ENCODE peak calls at places on chromosomes 12 and 14, in four cellular contexts. J, M, F and W are unnamed samples.
A peak's percentile ranks its signal among the peaks of the same experiment; 100 is the strongest.

GRCh38 chr12:27014085-27014858 is at the start of gene TM7SF3:
- DNase-seq in J (peak; percentile 100), M (peak; percentile 84), F (peak; percentile 98), W (no peak)

GRCh38 chr12:91127751-91128150 is 16.5 kb upstream of the LUM start:
- DNase-seq in J (no peak), M (peak; percentile 83), F (no peak), W (no peak)

GRCh38 chr12:93197067-93197593 is 180.6 kb upstream of the NUDT4 start:
- DNase-seq in J (no peak), M (peak; percentile 77), F (no peak), W (no peak)

GRCh38 chr14:76836029-76836630 is 9.9 kb downstream of the LRRC74A start:
- DNase-seq in J (no peak), M (no peak), F (no peak), W (no peak)

GRCh38 chr12:27331927-27332324 is 710 bp upstream of the BMAL2 start:
- DNase-seq in J (no peak), M (peak; percentile 32), F (peak; percentile 54), W (no peak)

GRCh38 chr12:88325076-88325827 is 183.1 kb downstream of the TMTC3 start:
- DNase-seq in J (no peak), M (peak; percentile 92), F (no peak), W (no peak)

GRCh38 chr12:120496353-120497340 is 734 bp downstream of the DYNLL1 start:
- DNase-seq in J (peak; percentile 13), M (peak; percentile 50), F (peak; percentile 75), W (no peak)

GRCh38 chr14:69845787-69846186 is 33.4 kb upstream of the SMOC1 start:
- DNase-seq in J (no peak), M (peak; percentile 5), F (no peak), W (no peak)

GRCh38 chr14:44428239-44428924 is 78.7 kb downstream of the FSCB start:
- DNase-seq in J (no peak), M (no peak), F (peak; percentile 67), W (no peak)

GRCh38 chr12:98935847-98936246 is 290.8 kb downstream of the APAF1 start:
- DNase-seq in J (no peak), M (no peak), F (peak; percentile 24), W (no peak)

GRCh38 chr12:55716582-55717396 is 943 bp downstream of the BLOC1S1 start:
- DNase-seq in J (no peak), M (peak; percentile 50), F (no peak), W (no peak)

GRCh38 chr14:76191297-76191696 is 39.6 kb downstream of the GPATCH2L start:
- DNase-seq in J (no peak), M (no peak), F (peak; percentile 11), W (no peak)

GRCh38 chr14:65377576-65377975 is 35.0 kb upstream of the FUT8 start:
- DNase-seq in J (no peak), M (no peak), F (peak; percentile 22), W (no peak)

GRCh38 chr12:54251667-54252284 is 28.1 kb downstream of the CBX5 start:
- DNase-seq in J (no peak), M (peak; percentile 51), F (peak; percentile 78), W (no peak)

GRCh38 chr12:116962197-116962596 is 51.4 kb downstream of the FBXW8 start:
- DNase-seq in J (no peak), M (no peak), F (no peak), W (no peak)

GRCh38 chr14:88605594-88605993 is 42.8 kb downstream of the ZC3H14 start:
- DNase-seq in J (no peak), M (no peak), F (no peak), W (no peak)

GRCh38 chr14:52769889-52770288 is 21.5 kb downstream of the GNPNAT1 start:
- DNase-seq in J (no peak), M (no peak), F (no peak), W (no peak)

GRCh38 chr12:99529966-99530365 is 117.6 kb upstream of the GARIN6 start:
- DNase-seq in J (no peak), M (peak; percentile 89), F (no peak), W (no peak)

GRCh38 chr14:102738373-102739189 is 38.7 kb upstream of the TRAF3 start:
- DNase-seq in J (no peak), M (no peak), F (no peak), W (no peak)

GRCh38 chr12:4214912-4215861 is 58.4 kb upstream of the CCND2 start:
- DNase-seq in J (peak; percentile 8), M (peak; percentile 9), F (peak; percentile 97), W (no peak)

GRCh38 chr12:28021704-28022103 is 49.2 kb upstream of the PTHLH start:
- DNase-seq in J (no peak), M (no peak), F (no peak), W (no peak)

GRCh38 chr12:19199322-19199721 is 69.8 kb downstream of the PLEKHA5 start:
- DNase-seq in J (no peak), M (no peak), F (no peak), W (no peak)

GRCh38 chr12:2076196-2076570 is 23.4 kb downstream of the CACNA1C start:
- DNase-seq in J (no peak), M (no peak), F (no peak), W (no peak)

GRCh38 chr12:66716522-66716921 is 37.6 kb upstream of the GRIP1 start:
- DNase-seq in J (no peak), M (no peak), F (no peak), W (no peak)

GRCh38 chr12:106328735-106329134 is 26.2 kb downstream of the TCP11L2 start:
- DNase-seq in J (no peak), M (no peak), F (no peak), W (no peak)

GRCh38 chr12:14138495-14138894 is 157.1 kb upstream of the GRIN2B start:
- DNase-seq in J (peak; percentile 41), M (no peak), F (peak; percentile 3), W (no peak)

GRCh38 chr14:49770212-49770817 is 2.4 kb downstream of the KLHDC2 start:
- DNase-seq in J (no peak), M (peak; percentile 26), F (no peak), W (no peak)

GRCh38 chr14:72577521-72577920 is 316.4 kb downstream of the DPF3 start:
- DNase-seq in J (no peak), M (no peak), F (no peak), W (no peak)

GRCh38 chr12:31590730-31591307 is at the start of gene DENND5B:
- DNase-seq in J (peak; percentile 91), M (peak; percentile 63), F (peak; percentile 72), W (no peak)

GRCh38 chr12:85448031-85448430 is 168.0 kb downstream of the ALX1 start:
- DNase-seq in J (no peak), M (no peak), F (peak; percentile 41), W (no peak)

GRCh38 chr12:43586646-43587245 is 34.7 kb upstream of the ADAMTS20 start:
- DNase-seq in J (no peak), M (no peak), F (no peak), W (no peak)

GRCh38 chr12:54412786-54413185 is 6.3 kb downstream of the ITGA5 start:
- DNase-seq in J (no peak), M (no peak), F (no peak), W (no peak)

GRCh38 chr14:99541677-99542470 is 60.7 kb downstream of the CCNK start:
- DNase-seq in J (no peak), M (peak; percentile 28), F (peak; percentile 57), W (no peak)

GRCh38 chr14:72560856-72561493 is 332.9 kb downstream of the DPF3 start:
- DNase-seq in J (no peak), M (no peak), F (no peak), W (no peak)

GRCh38 chr14:41743140-41743539 is 136.5 kb downstream of the LRFN5 start:
- DNase-seq in J (no peak), M (no peak), F (peak; percentile 10), W (no peak)

GRCh38 chr12:111597731-111598636 is 1.1 kb downstream of the ATXN2 start:
- DNase-seq in J (peak; percentile 42), M (peak; percentile 42), F (peak; percentile 78), W (no peak)